ENCODE peak calls at places on chromosomes 12 and 14, in four cellular contexts. M is WTC11, F is AG04450, J is aorta. H is an unnamed sample.

GRCh38 chr14:65267856-65268255 is 144.7 kb upstream of the FUT8 start:
- DNase-seq in M (no peak), J (no peak), F (no peak), H (no peak)

GRCh38 chr12:29238822-29239291 is 89.8 kb downstream of the FAR2 start:
- DNase-seq in F (no peak), M (no peak), J (no peak), H (no peak)

GRCh38 chr14:65231286-65231980 is 129.1 kb upstream of the MAX start:
- DNase-seq in F (no peak), J (no peak), M (no peak), H (no peak)

GRCh38 chr12:93427779-93428564 is 13.8 kb downstream of the UBE2N start:
- DNase-seq in J (no peak), F (peak), M (no peak), H (no peak)

GRCh38 chr14:76256545-76256944 is 104.8 kb downstream of the GPATCH2L start:
- DNase-seq in M (no peak), F (no peak), J (no peak), H (no peak)

GRCh38 chr14:24251880-24252288 is 9.5 kb upstream of the TINF2 start:
- DNase-seq in J (no peak), M (no peak), F (no peak), H (no peak)

GRCh38 chr12:67543371-67543770 is 105.2 kb upstream of the DYRK2 start:
- DNase-seq in J (no peak), F (no peak), M (no peak), H (no peak)

GRCh38 chr12:5515458-5515857 is 83.5 kb downstream of the NTF3 start:
- DNase-seq in J (no peak), F (no peak), M (no peak), H (no peak)

GRCh38 chr12:62438098-62438692 is 28.4 kb upstream of the MON2 start:
- DNase-seq in J (peak), M (peak), F (peak), H (peak)

GRCh38 chr12:65156366-65156831 is 13.0 kb upstream of the LEMD3 start:
- DNase-seq in M (no peak), J (no peak), F (no peak), H (no peak)

GRCh38 chr14:26282578-26282977 is 315.3 kb downstream of the NOVA1 start:
- DNase-seq in J (no peak), F (no peak), M (no peak), H (no peak)

H was measured in NT2/D1.